ENCODE peak calls at places on chromosomes 1 and 21, in ten cellular contexts. S is body of pancreas; M is fibroblast of mammary gland; N is KBM-7; R is heart right ventricle; E is CD4-positive, alpha-beta memory T cell; B is iPS-NIHi11; D is ELF-1; Y is ACHN; Z is cardiac fibroblast. P is an unnamed sample.

GRCh38 chr1:168199056-168199455 is 20.3 kb downstream of the TIPRL start:
- DNase-seq in S (no peak), M (no peak), N (no peak), R (no peak), E (no peak), B (no peak), D (no peak), Y (no peak), Z (peak; percentile 25), P (no peak)

GRCh38 chr21:27149034-27149433 is 182.1 kb upstream of the ADAMTS5 start:
- DNase-seq in S (no peak), M (no peak), N (no peak), R (no peak), E (no peak), B (no peak), D (no peak), Y (no peak), Z (peak; percentile 41), P (peak; percentile 95)

GRCh38 chr1:27391511-27392095 is 819 bp upstream of the GPR3 start:
- DNase-seq in S (peak; percentile 69), M (peak; percentile 59), N (no peak), R (no peak), E (no peak), B (peak; percentile 74), D (no peak), Y (peak; percentile 27), Z (peak; percentile 51), P (no peak)

GRCh38 chr1:209755926-209756607 is at the start of gene TRAF3IP3:
- DNase-seq in S (no peak), M (no peak), N (peak; percentile 93), R (no peak), E (peak; percentile 83), B (no peak), D (no peak), Y (no peak), Z (no peak), P (no peak)

GRCh38 chr1:248872752-248873408 is 14.0 kb upstream of the ZNF692 start:
- DNase-seq in S (peak; percentile 73), M (peak; percentile 63), N (peak; percentile 83), R (peak; percentile 55), E (peak; percentile 40), B (peak; percentile 64), D (peak; percentile 91), Y (peak; percentile 77), Z (peak; percentile 72), P (peak; percentile 45)

GRCh38 chr1:245079021-245079609 is 75.7 kb upstream of the KIF26B start:
- DNase-seq in S (no peak), M (peak; percentile 79), N (peak; percentile 65), R (no peak), E (no peak), B (no peak), D (no peak), Y (peak; percentile 57), Z (peak; percentile 86), P (peak; percentile 53)

GRCh38 chr1:226534645-226535044 is 13.9 kb upstream of the STUM start:
- DNase-seq in S (no peak), M (no peak), N (no peak), R (no peak), E (no peak), B (no peak), D (no peak), Y (no peak), Z (no peak), P (no peak)

GRCh38 chr1:86594284-86594683 is 47.4 kb downstream of the CLCA4 start:
- DNase-seq in S (no peak), M (no peak), N (no peak), R (no peak), E (no peak), B (no peak), D (peak; percentile 21), Y (no peak), Z (no peak), P (no peak)

GRCh38 chr21:37631319-37632117 is 264.9 kb downstream of the DYRK1A start:
- DNase-seq in S (peak; percentile 53), M (no peak), N (no peak), R (no peak), E (no peak), B (peak; percentile 42), D (peak; percentile 29), Y (peak; percentile 3), Z (peak; percentile 56), P (no peak)

GRCh38 chr1:225565845-225566244 is 87.1 kb downstream of the ENAH start:
- DNase-seq in S (no peak), M (peak; percentile 86), N (no peak), R (no peak), E (no peak), B (no peak), D (no peak), Y (no peak), Z (peak; percentile 72), P (peak; percentile 83)

GRCh38 chr1:59670662-59671061 is 144.1 kb upstream of the HOOK1 start:
- DNase-seq in S (no peak), M (no peak), N (no peak), R (no peak), E (no peak), B (no peak), D (no peak), Y (no peak), Z (peak; percentile 27), P (peak; percentile 26)

GRCh38 chr1:44684525-44684924 is 10.0 kb downstream of the ARMH1 start:
- DNase-seq in S (no peak), M (no peak), N (peak; percentile 74), R (no peak), E (no peak), B (no peak), D (no peak), Y (no peak), Z (no peak), P (no peak)

GRCh38 chr1:43425045-43425444 is 28.7 kb downstream of the HYI start:
- DNase-seq in S (no peak), M (peak; percentile 25), N (no peak), R (no peak), E (no peak), B (no peak), D (no peak), Y (no peak), Z (no peak), P (no peak)

GRCh38 chr1:22739648-22740385 is 29.2 kb downstream of the EPHB2 start:
- DNase-seq in S (no peak), M (peak; percentile 90), N (no peak), R (no peak), E (no peak), B (no peak), D (no peak), Y (peak; percentile 93), Z (peak; percentile 88), P (peak; percentile 73)

GRCh38 chr1:1122981-1123480 is 7.1 kb upstream of the C1orf159 start:
- DNase-seq in S (no peak), M (no peak), N (peak; percentile 33), R (no peak), E (no peak), B (peak; percentile 45), D (peak; percentile 82), Y (no peak), Z (no peak), P (no peak)

P was measured in fibroblast of gingiva.